ENCODE peak calls at places on chromosomes 5 and 9, in four cellular contexts. One of them, this sample, is unnamed.

GRCh38 chr5:175689147-175689991 is 31.5 kb downstream of the HRH2 start:
- DNase-seq in effector memory CD4-positive, alpha-beta T cell: no peak
- DNase-seq in iris pigment epithelial cell: no peak
- DNase-seq in mammary epithelial cell: peak; percentile 24
- DNase-seq in this sample: no peak

GRCh38 chr9:104984994-104985393 is 57.0 kb upstream of the ABCA1 start:
- DNase-seq in effector memory CD4-positive, alpha-beta T cell: no peak
- DNase-seq in iris pigment epithelial cell: no peak
- DNase-seq in mammary epithelial cell: no peak
- DNase-seq in this sample: no peak

GRCh38 chr5:102223542-102224444 is 72.3 kb downstream of the SLCO4C1 start:
- DNase-seq in effector memory CD4-positive, alpha-beta T cell: no peak
- DNase-seq in iris pigment epithelial cell: peak; percentile 39
- DNase-seq in mammary epithelial cell: peak; percentile 10
- DNase-seq in this sample: peak; percentile 88

GRCh38 chr5:179793470-179794139 is at the start of gene LTC4S:
- DNase-seq in effector memory CD4-positive, alpha-beta T cell: peak; percentile 50
- DNase-seq in iris pigment epithelial cell: peak; percentile 36
- DNase-seq in mammary epithelial cell: no peak
- DNase-seq in this sample: no peak

GRCh38 chr5:170148430-170149205 is 42.9 kb downstream of the FOXI1 start:
- DNase-seq in effector memory CD4-positive, alpha-beta T cell: no peak
- DNase-seq in iris pigment epithelial cell: no peak
- DNase-seq in mammary epithelial cell: no peak
- DNase-seq in this sample: no peak

GRCh38 chr5:124596595-124597388 is 149.6 kb downstream of the ZNF608 start:
- DNase-seq in effector memory CD4-positive, alpha-beta T cell: no peak
- DNase-seq in iris pigment epithelial cell: peak; percentile 91
- DNase-seq in mammary epithelial cell: peak; percentile 85
- DNase-seq in this sample: peak; percentile 81

GRCh38 chr5:34658023-34658422 is 1.9 kb downstream of the RAI14 start:
- DNase-seq in effector memory CD4-positive, alpha-beta T cell: no peak
- DNase-seq in iris pigment epithelial cell: peak; percentile 50
- DNase-seq in mammary epithelial cell: no peak
- DNase-seq in this sample: peak; percentile 35

GRCh38 chr9:91316093-91316492 is 45.6 kb downstream of the AUH start:
- DNase-seq in effector memory CD4-positive, alpha-beta T cell: no peak
- DNase-seq in iris pigment epithelial cell: no peak
- DNase-seq in mammary epithelial cell: no peak
- DNase-seq in this sample: no peak

GRCh38 chr5:176906126-176906525 is 7.0 kb upstream of the HK3 start:
- DNase-seq in effector memory CD4-positive, alpha-beta T cell: no peak
- DNase-seq in iris pigment epithelial cell: no peak
- DNase-seq in mammary epithelial cell: no peak
- DNase-seq in this sample: no peak

GRCh38 chr9:121499427-121500164 is at the start of gene GGTA1:
- DNase-seq in effector memory CD4-positive, alpha-beta T cell: no peak
- DNase-seq in iris pigment epithelial cell: peak; percentile 56
- DNase-seq in mammary epithelial cell: peak; percentile 50
- DNase-seq in this sample: peak; percentile 32

GRCh38 chr5:110572709-110573108 is 153.8 kb downstream of the TMEM232 start:
- DNase-seq in effector memory CD4-positive, alpha-beta T cell: no peak
- DNase-seq in iris pigment epithelial cell: no peak
- DNase-seq in mammary epithelial cell: no peak
- DNase-seq in this sample: no peak

GRCh38 chr9:84239341-84239740 is 101.2 kb downstream of the SLC28A3 start:
- DNase-seq in effector memory CD4-positive, alpha-beta T cell: no peak
- DNase-seq in iris pigment epithelial cell: peak; percentile 42
- DNase-seq in mammary epithelial cell: peak; percentile 4
- DNase-seq in this sample: no peak

GRCh38 chr5:113034182-113034773 is 57.7 kb downstream of the DCP2 start:
- DNase-seq in effector memory CD4-positive, alpha-beta T cell: no peak
- DNase-seq in iris pigment epithelial cell: peak; percentile 83
- DNase-seq in mammary epithelial cell: peak; percentile 65
- DNase-seq in this sample: peak; percentile 24

GRCh38 chr5:134846641-134846960 is 833 bp downstream of the C5orf24 start:
- DNase-seq in effector memory CD4-positive, alpha-beta T cell: peak; percentile 5
- DNase-seq in iris pigment epithelial cell: peak; percentile 30
- DNase-seq in mammary epithelial cell: peak; percentile 37
- DNase-seq in this sample: peak; percentile 7

GRCh38 chr9:112562235-112562958 is 75.8 kb downstream of the KIAA1958 start:
- DNase-seq in effector memory CD4-positive, alpha-beta T cell: no peak
- DNase-seq in iris pigment epithelial cell: no peak
- DNase-seq in mammary epithelial cell: no peak
- DNase-seq in this sample: no peak

GRCh38 chr9:13491138-13491492 is 211.6 kb upstream of the MPDZ start:
- DNase-seq in effector memory CD4-positive, alpha-beta T cell: no peak
- DNase-seq in iris pigment epithelial cell: no peak
- DNase-seq in mammary epithelial cell: no peak
- DNase-seq in this sample: no peak

GRCh38 chr9:4349841-4350418 is 50.1 kb upstream of the GLIS3 start:
- DNase-seq in effector memory CD4-positive, alpha-beta T cell: no peak
- DNase-seq in iris pigment epithelial cell: no peak
- DNase-seq in mammary epithelial cell: no peak
- DNase-seq in this sample: no peak

GRCh38 chr5:154567155-154567554 is 89.1 kb upstream of the HAND1 start:
- DNase-seq in effector memory CD4-positive, alpha-beta T cell: no peak
- DNase-seq in iris pigment epithelial cell: no peak
- DNase-seq in mammary epithelial cell: no peak
- DNase-seq in this sample: no peak

GRCh38 chr5:72955143-72955767 is 586 bp upstream of the FCHO2 start:
- DNase-seq in effector memory CD4-positive, alpha-beta T cell: peak; percentile 11
- DNase-seq in iris pigment epithelial cell: peak; percentile 73
- DNase-seq in mammary epithelial cell: no peak
- DNase-seq in this sample: no peak

GRCh38 chr9:79694676-79695400 is 123.1 kb downstream of the TLE4 start:
- DNase-seq in effector memory CD4-positive, alpha-beta T cell: no peak
- DNase-seq in iris pigment epithelial cell: peak; percentile 95
- DNase-seq in mammary epithelial cell: no peak
- DNase-seq in this sample: no peak

This sample was measured in PC-3.